ENCODE peak calls at places on chromosomes 4 and X, in ten cellular contexts. Y is neural progenitor cell; O is A549; I is AG09319; M is activated CD8-positive, alpha-beta T cell treated with anti-CD3 and anti-CD28 coated beads for 36 hours; T is kidney epithelial cell; G is AG04450; R is WERI-Rb-1; P is osteocyte; K is AG04449. N is an unnamed sample.

GRCh38 chr4:38869511-38869910 is 1.9 kb downstream of the FAM114A1 start:
- DNase-seq in Y (no peak), O (no peak), I (no peak), M (no peak), T (no peak), G (no peak), R (no peak), P (no peak), K (no peak), N (no peak)

GRCh38 chr4:177371452-177371851 is 61.8 kb downstream of the NEIL3 start:
- DNase-seq in Y (no peak), O (no peak), I (no peak), M (no peak), T (no peak), G (no peak), R (no peak), P (no peak), K (no peak), N (no peak)

GRCh38 chr4:93710101-93710846 is 118.3 kb upstream of the ATOH1 start:
- DNase-seq in Y (peak; percentile 65), O (peak; percentile 10), I (no peak), M (no peak), T (no peak), G (no peak), R (peak; percentile 65), P (no peak), K (no peak), N (no peak)

GRCh38 chr4:41750624-41751324 is 2.2 kb upstream of the PHOX2B start:
- DNase-seq in Y (peak; percentile 58), O (no peak), I (no peak), M (no peak), T (no peak), G (no peak), R (no peak), P (no peak), K (no peak), N (no peak)

GRCh38 chr4:76594152-76594551 is 159.1 kb downstream of the SHROOM3 start:
- DNase-seq in Y (no peak), O (no peak), I (no peak), M (no peak), T (no peak), G (no peak), R (no peak), P (no peak), K (no peak), N (no peak)

GRCh38 chrX:118423558-118423957 is 72.1 kb upstream of the DOCK11 start:
- DNase-seq in Y (no peak), O (no peak), I (no peak), M (peak; percentile 36), T (no peak), G (no peak), R (no peak), P (no peak), K (no peak), N (no peak)

GRCh38 chr4:156799121-156799589 is 172.4 kb downstream of the PDGFC start:
- DNase-seq in Y (no peak), O (no peak), I (no peak), M (no peak), T (no peak), G (no peak), R (no peak), P (no peak), K (no peak), N (no peak)

GRCh38 chrX:39162322-39162721 is 361.1 kb downstream of the MID1IP1 start:
- DNase-seq in Y (peak; percentile 54), O (no peak), I (no peak), M (peak; percentile 53), T (no peak), G (no peak), R (no peak), P (no peak), K (no peak), N (no peak)

GRCh38 chr4:126291886-126292285 is 977.1 kb downstream of the FAT4 start:
- DNase-seq in Y (no peak), O (no peak), I (no peak), M (no peak), T (no peak), G (no peak), R (no peak), P (no peak), K (no peak), N (no peak)

GRCh38 chrX:38225093-38225492 is 4.4 kb upstream of the SRPX start:
- DNase-seq in Y (no peak), O (peak; percentile 15), I (no peak), M (no peak), T (no peak), G (no peak), R (no peak), P (no peak), K (no peak), N (no peak)

GRCh38 chr4:1010522-1011021 is 854 bp upstream of the FGFRL1 start:
- DNase-seq in Y (peak; percentile 59), O (peak; percentile 83), I (peak; percentile 54), M (peak; percentile 89), T (no peak), G (peak; percentile 27), R (no peak), P (no peak), K (peak; percentile 14), N (peak; percentile 17)

GRCh38 chr4:145480257-145480656 is 1.4 kb upstream of the SMAD1 start:
- DNase-seq in Y (no peak), O (no peak), I (no peak), M (no peak), T (no peak), G (no peak), R (no peak), P (no peak), K (no peak), N (no peak)

GRCh38 chr4:62709618-62710252 is 1509.6 kb downstream of the ADGRL3 start:
- DNase-seq in Y (peak; percentile 57), O (peak; percentile 6), I (no peak), M (peak; percentile 1), T (no peak), G (no peak), R (no peak), P (no peak), K (no peak), N (no peak)

GRCh38 chrX:97616883-97617510 is 733.3 kb downstream of the RPA4 start:
- DNase-seq in Y (no peak), O (peak; percentile 31), I (no peak), M (peak; percentile 23), T (peak; percentile 38), G (peak; percentile 23), R (no peak), P (no peak), K (peak; percentile 1), N (no peak)

GRCh38 chr4:16890651-16891050 is 7.8 kb downstream of the LDB2 start:
- DNase-seq in Y (no peak), O (no peak), I (no peak), M (peak; percentile 12), T (no peak), G (no peak), R (no peak), P (no peak), K (no peak), N (no peak)

GRCh38 chrX:21700967-21701366 is 42.8 kb upstream of the KLHL34 start:
- DNase-seq in Y (no peak), O (no peak), I (no peak), M (no peak), T (no peak), G (no peak), R (no peak), P (no peak), K (no peak), N (no peak)

GRCh38 chr4:154082760-154083530 is 294.1 kb upstream of the SFRP2 start:
- DNase-seq in Y (peak; percentile 69), O (peak; percentile 13), I (no peak), M (peak; percentile 8), T (peak; percentile 19), G (no peak), R (peak; percentile 42), P (no peak), K (no peak), N (no peak)
- TF ChIP-seq CTCF in Y (peak; percentile 65), O (no peak), I (peak; percentile 19), M (no peak), T (peak; percentile 59), G (no peak), R (peak; percentile 69), P (peak; percentile 44), K (no peak), N (peak; percentile 29)

DNA sequence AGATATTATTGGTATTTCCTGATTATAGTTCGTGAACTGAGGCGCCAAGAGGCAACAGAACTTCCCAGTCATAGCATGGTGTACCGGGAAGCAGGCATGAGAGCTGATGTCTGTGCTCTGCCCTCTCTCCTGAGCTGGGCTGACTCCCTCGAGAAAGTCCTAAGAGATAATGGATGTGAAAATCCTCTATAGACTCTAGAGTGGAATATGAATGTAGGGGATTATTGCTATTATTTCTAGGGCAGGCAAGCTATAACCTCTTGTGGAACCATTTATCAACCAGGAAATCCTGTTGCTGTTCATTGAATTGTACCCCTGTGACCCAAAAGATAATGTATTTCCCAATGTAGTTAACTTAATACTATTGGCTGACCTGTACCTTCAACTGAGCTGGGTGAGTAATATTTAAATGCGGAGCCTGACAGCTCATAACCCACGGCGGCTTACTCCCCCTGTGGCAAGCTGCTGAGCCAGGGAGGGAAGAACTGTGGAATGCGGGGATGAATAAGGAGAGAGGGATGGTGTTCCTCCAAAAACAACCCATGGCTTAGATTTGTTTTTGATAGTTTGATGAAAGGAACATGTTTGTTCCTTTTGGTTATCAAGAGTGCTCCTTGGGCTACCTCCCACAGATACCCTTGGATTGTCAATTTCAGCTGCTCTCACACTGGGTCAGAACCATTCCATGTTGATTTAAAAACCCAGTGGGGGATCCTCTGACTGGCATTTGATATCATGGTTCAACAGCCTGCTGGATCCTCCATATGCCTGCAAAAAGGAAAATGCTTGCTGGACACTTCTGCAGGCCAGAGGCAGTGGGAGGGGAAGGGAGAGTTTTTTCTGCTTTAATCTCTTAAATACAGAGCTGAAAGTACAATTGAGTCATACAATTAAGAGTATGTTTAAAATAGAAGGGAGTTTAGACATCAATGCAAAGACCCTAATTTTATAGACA is 339.0 kb upstream of the BOD1L1 start:
- DNase-seq in Y (no peak), O (no peak), I (no peak), M (no peak), T (peak; percentile 45), G (peak; percentile 49), R (no peak), P (no peak), K (no peak), N (no peak)
- TF ChIP-seq CTCF in Y (no peak), O (no peak), I (peak; percentile 16), M (no peak), T (no peak), G (peak; percentile 24), R (no peak), P (peak; percentile 25), K (no peak), N (no peak)

GRCh38 chr4:132240094-132240493 is 909.0 kb upstream of the PCDH10 start:
- DNase-seq in Y (no peak), O (no peak), I (no peak), M (no peak), T (no peak), G (no peak), R (no peak), P (no peak), K (no peak), N (no peak)

GRCh38 chr4:132238697-132239096 is 910.4 kb upstream of the PCDH10 start:
- DNase-seq in Y (no peak), O (no peak), I (no peak), M (no peak), T (no peak), G (no peak), R (no peak), P (no peak), K (no peak), N (no peak)
- TF ChIP-seq CTCF in Y (no peak), O (no peak), I (no peak), M (no peak), T (no peak), G (no peak), R (no peak), P (no peak), K (no peak), N (no peak)

GRCh38 chrX:50211510-50211909 is 6.9 kb downstream of the CCNB3 start:
- DNase-seq in Y (peak; percentile 37), O (peak; percentile 57), I (no peak), M (peak; percentile 8), T (no peak), G (no peak), R (peak; percentile 10), P (no peak), K (no peak), N (no peak)
- TF ChIP-seq CTCF in Y (peak; percentile 38), O (peak; percentile 6), I (peak; percentile 15), M (no peak), T (peak; percentile 2), G (peak; percentile 22), R (peak; percentile 54), P (no peak), K (no peak), N (no peak)